ENCODE peak calls at places on chromosomes 2 and 18, in nine cellular contexts. Z is IMR-90, F is A549, V is SK-N-SH, Q is astrocyte, P is OCI-LY7, J is mammary epithelial cell, D is H1, R is GM23338. S is an unnamed sample.

GRCh38 chr2:66571873-66572272 is 136.9 kb downstream of the MEIS1 start:
- DNase-seq in Z (peak), F (no peak), V (no peak), Q (peak), P (no peak), J (no peak), D (no peak), R (no peak), S (no peak)

GRCh38 chr2:20067992-20068727 is 16.7 kb upstream of the LAPTM4A start:
- DNase-seq in Z (peak), F (peak), V (no peak), Q (peak), P (no peak), J (peak), D (no peak), R (no peak), S (peak)

GRCh38 chr2:54558188-54558975 is 102.3 kb downstream of the SPTBN1 start:
- DNase-seq in Z (peak), F (peak), V (peak), Q (peak), P (peak), J (peak), D (peak), R (peak), S (peak)

GRCh38 chr2:195477248-195477995 is 179.6 kb upstream of the SLC39A10 start:
- DNase-seq in Z (peak), F (no peak), V (no peak), Q (peak), P (no peak), J (peak), D (no peak), R (no peak), S (no peak)

GRCh38 chr2:58553937-58554336 is 312.8 kb upstream of the FANCL start:
- DNase-seq in Z (no peak), F (peak), V (no peak), Q (no peak), P (no peak), J (no peak), D (no peak), R (peak), S (no peak)

GRCh38 chr18:69490813-69491212 is 90.1 kb downstream of the DOK6 start:
- DNase-seq in Z (peak), F (no peak), V (peak), Q (peak), P (no peak), J (no peak), D (no peak), R (no peak), S (no peak)

GRCh38 chr2:217642944-217643343 is 359.9 kb downstream of the TNS1 start:
- DNase-seq in Z (no peak), F (no peak), V (no peak), Q (no peak), P (no peak), J (no peak), D (no peak), R (no peak), S (no peak)

GRCh38 chr2:159557437-159558034 is 58.8 kb downstream of the BAZ2B start:
- DNase-seq in Z (peak), F (peak), V (no peak), Q (no peak), P (peak), J (peak), D (no peak), R (peak), S (no peak)

GRCh38 chr2:215002500-215002899 is 135.9 kb downstream of the ABCA12 start:
- DNase-seq in Z (peak), F (peak), V (peak), Q (peak), P (peak), J (no peak), D (no peak), R (peak), S (no peak)

GRCh38 chr2:180010701-180011100 is 3.6 kb upstream of the CWC22 start:
- DNase-seq in Z (no peak), F (no peak), V (no peak), Q (no peak), P (peak), J (no peak), D (no peak), R (no peak), S (no peak)

GRCh38 chr18:27017901-27018500 is 152.5 kb upstream of the AQP4 start:
- DNase-seq in Z (no peak), F (peak), V (peak), Q (no peak), P (peak), J (peak), D (no peak), R (peak), S (no peak)

GRCh38 chr2:134170700-134171099 is 83.2 kb upstream of the MGAT5 start:
- DNase-seq in Z (no peak), F (no peak), V (no peak), Q (no peak), P (no peak), J (no peak), D (no peak), R (no peak), S (no peak)

GRCh38 chr2:223121317-223121716 is 69.3 kb downstream of the KCNE4 start:
- DNase-seq in Z (no peak), F (no peak), V (no peak), Q (no peak), P (no peak), J (no peak), D (no peak), R (no peak), S (no peak)

GRCh38 chr2:17355608-17356329 is 162.5 kb downstream of the RAD51AP2 start:
- DNase-seq in Z (no peak), F (peak), V (no peak), Q (peak), P (no peak), J (no peak), D (no peak), R (no peak), S (no peak)

GRCh38 chr2:11508279-11508678 is 25.6 kb upstream of the GREB1 start:
- DNase-seq in Z (no peak), F (no peak), V (no peak), Q (no peak), P (no peak), J (no peak), D (no peak), R (no peak), S (no peak)

GRCh38 chr2:190965580-190966222 is 48.3 kb downstream of the STAT1 start:
- DNase-seq in Z (no peak), F (no peak), V (no peak), Q (no peak), P (no peak), J (no peak), D (no peak), R (no peak), S (no peak)

GRCh38 chr2:223459328-223459939 is 142.7 kb downstream of the SCG2 start:
- DNase-seq in Z (peak), F (peak), V (peak), Q (peak), P (peak), J (peak), D (no peak), R (peak), S (no peak)

GRCh38 chr2:120379916-120380893 is 34.3 kb downstream of the INHBB start:
- DNase-seq in Z (no peak), F (no peak), V (no peak), Q (no peak), P (no peak), J (no peak), D (no peak), R (no peak), S (peak)

GRCh38 chr2:134919360-134920210 is 963 bp downstream of the CCNT2 start:
- DNase-seq in Z (peak), F (peak), V (peak), Q (peak), P (peak), J (peak), D (no peak), R (no peak), S (no peak)

GRCh38 chr2:96541326-96541725 is 4.8 kb downstream of the ARID5A start:
- DNase-seq in Z (peak), F (no peak), V (peak), Q (no peak), P (no peak), J (no peak), D (no peak), R (no peak), S (peak)

GRCh38 chr18:45666006-45666405 is 50.7 kb downstream of the SLC14A2 start:
- DNase-seq in Z (no peak), F (no peak), V (no peak), Q (no peak), P (no peak), J (no peak), D (no peak), R (no peak), S (no peak)

GRCh38 chr2:71417300-71418202 is 35.8 kb upstream of the DYSF start:
- DNase-seq in Z (no peak), F (peak), V (no peak), Q (no peak), P (peak), J (peak), D (no peak), R (peak), S (no peak)

GRCh38 chr18:10798727-10799435 is 273.1 kb downstream of the NAPG start:
- DNase-seq in Z (peak), F (peak), V (no peak), Q (peak), P (no peak), J (no peak), D (no peak), R (peak), S (no peak)

DNA sequence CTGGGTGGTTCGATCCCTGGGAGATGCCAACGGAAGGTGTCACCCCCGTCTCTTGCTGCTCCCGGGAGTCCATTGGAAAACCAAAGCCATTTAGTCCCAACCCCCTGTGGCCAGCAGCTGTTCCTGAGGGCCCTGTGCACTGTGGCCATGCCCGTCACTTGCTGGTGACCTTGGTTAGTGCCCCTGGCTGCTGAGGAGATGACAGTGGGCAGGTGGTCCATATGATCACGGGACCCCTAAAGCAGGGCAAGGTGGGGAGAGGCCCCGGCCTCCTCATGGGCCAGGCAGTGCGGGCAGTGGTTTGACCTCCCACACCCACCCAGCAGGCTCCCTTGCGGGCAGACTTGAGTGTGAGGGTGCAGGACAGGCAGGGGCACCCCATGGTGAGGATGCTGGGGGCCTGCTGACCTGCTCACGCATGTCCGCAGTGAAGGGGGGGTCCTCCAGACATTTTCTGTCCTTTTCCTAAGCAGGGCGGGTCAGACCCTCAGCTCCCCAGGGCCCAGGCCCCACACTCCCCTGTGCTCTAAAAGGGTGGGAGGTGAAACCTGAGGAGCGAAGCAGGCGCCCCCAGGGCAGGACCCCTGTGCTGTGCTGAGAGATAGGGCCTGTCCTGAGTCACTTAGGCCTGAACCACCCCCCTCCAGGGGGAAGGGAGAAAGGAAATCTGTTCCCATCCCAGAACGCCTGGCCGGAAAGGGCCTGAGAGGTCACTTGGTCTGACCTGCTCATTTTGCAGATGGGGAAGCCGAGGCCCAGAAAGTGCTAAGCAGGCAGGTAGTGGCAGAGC is 6.8 kb downstream of the ITM2C start:
- DNase-seq in Z (no peak), F (no peak), V (no peak), Q (no peak), P (no peak), J (no peak), D (no peak), R (no peak), S (peak)
- H3K4me3 ChIP-seq in Z (no peak), F (no peak), V (no peak), Q (no peak), P (no peak), J (no peak), D (no peak), R (no peak), S (no peak)

DNA sequence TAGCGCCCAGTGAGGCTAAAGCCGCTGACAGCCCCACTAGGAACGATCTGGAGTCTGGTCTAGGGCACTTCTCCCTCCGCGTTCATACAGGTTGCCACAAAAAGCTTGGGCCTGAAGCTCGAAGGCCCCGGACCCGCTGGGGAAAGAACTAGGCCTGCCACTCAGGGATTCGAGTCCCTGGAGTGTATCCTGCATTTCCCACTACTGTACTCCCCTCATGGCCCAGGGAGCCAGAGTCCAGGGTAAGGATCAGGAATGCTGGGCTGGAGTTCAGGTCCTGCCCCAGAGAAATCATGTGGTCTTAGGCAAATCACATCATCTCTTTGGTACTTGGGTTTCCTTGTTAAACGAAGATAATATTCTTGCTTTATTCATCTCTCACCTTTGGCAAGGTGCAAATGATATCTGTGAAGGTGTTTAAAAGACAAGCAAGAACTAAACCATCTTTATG is 1.4 kb upstream of the ZFP36L2 start:
- DNase-seq in Z (peak), F (no peak), V (no peak), Q (no peak), P (no peak), J (no peak), D (no peak), R (no peak), S (no peak)
- TF ChIP-seq CTCF in Z (no peak), F (no peak), V (peak), Q (no peak), P (no peak), J (no peak), D (no peak), R (no peak), S (peak)

GRCh38 chr2:24707141-24707540 is 86.0 kb downstream of the PTRHD1 start:
- DNase-seq in Z (no peak), F (no peak), V (no peak), Q (no peak), P (no peak), J (no peak), D (no peak), R (peak), S (no peak)

GRCh38 chr2:24710806-24711205 is 82.4 kb downstream of the PTRHD1 start:
- DNase-seq in Z (no peak), F (no peak), V (no peak), Q (no peak), P (no peak), J (no peak), D (no peak), R (no peak), S (no peak)

GRCh38 chr2:24717263-24717951 is 75.8 kb downstream of the PTRHD1 start:
- DNase-seq in Z (no peak), F (no peak), V (no peak), Q (no peak), P (no peak), J (no peak), D (no peak), R (no peak), S (no peak)

GRCh38 chr2:24708537-24709152 is 84.5 kb downstream of the PTRHD1 start:
- DNase-seq in Z (peak), F (peak), V (no peak), Q (peak), P (no peak), J (peak), D (no peak), R (no peak), S (no peak)

DNA sequence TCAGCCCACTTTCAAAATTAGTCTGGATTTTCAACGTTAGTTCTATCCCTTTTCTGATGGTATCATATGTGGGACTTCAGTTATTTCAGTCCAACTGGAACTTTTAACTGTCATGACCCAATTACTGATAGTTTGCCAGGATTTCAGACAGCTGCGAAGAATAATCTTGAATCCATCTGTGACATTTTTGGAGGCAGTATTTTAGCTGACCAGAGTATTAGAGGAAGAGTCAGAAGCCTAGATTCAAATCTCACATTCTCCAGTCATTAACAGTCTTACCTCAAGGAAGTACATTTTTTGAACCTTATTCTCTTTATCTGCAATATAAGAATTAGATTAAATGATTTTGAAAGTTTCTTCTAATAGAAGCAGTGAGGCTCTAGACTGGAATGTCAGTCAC is 81.3 kb downstream of the PTRHD1 start:
- DNase-seq in Z (no peak), F (no peak), V (no peak), Q (no peak), P (no peak), J (no peak), D (no peak), R (no peak), S (no peak)
- H3K4me2 ChIP-seq in Z (no peak), F (no peak), V (peak), Q (no peak), P (no peak), J (no peak), D (no peak), R (no peak), S (no peak)

DNA sequence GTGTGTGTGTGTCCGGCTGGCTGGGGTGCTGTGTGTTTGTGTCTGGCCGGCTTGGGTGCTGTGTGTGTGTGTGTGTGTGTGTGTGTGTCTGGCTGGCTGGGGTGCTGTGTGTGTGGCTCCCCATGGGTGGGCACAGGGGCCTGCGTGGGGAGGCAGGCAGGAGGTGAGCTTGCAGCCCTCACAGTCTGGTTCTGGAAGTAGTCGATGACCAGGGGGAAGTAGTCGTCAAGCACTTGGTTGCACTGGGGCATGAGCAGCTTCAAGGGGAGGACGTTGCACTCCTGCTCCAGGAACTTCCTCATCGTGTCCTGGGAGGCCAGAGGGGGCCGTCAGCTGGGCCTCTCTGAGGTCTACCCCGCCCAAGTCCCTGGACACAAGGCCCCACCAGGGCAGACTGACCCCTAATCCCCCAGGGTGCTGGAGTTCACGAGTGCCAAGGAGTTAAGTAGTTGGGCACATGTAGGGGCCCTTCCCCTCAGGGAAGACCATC is 1.5 kb downstream of the SFTPB start:
- DNase-seq in Z (no peak), F (no peak), V (no peak), Q (no peak), P (no peak), J (no peak), D (no peak), R (no peak), S (peak)
- H3K4me3 ChIP-seq in Z (no peak), F (no peak), V (no peak), Q (no peak), P (no peak), J (no peak), D (no peak), R (no peak), S (no peak)